ENCODE peak calls at places on chromosomes 3 and 15, in four cellular contexts. J is COLO829, V is NT2/D1, B is cerebellar cortex. N is an unnamed sample.

GRCh38 chr15:50487287-50487686 is 59.2 kb downstream of the USP50 start:
- DNase-seq in J (no peak), V (no peak), B (no peak), N (no peak)

GRCh38 chr3:183764854-183765731 is 60.3 kb downstream of the MAP6D1 start:
- DNase-seq in J (no peak), V (no peak), B (no peak), N (peak)

GRCh38 chr3:179871782-179872181 is 165.0 kb downstream of the PEX5L start:
- DNase-seq in J (no peak), V (no peak), B (no peak), N (no peak)

GRCh38 chr3:78670087-78670486 is 1097.7 kb downstream of the ROBO1 start:
- DNase-seq in J (no peak), V (no peak), B (no peak), N (no peak)

GRCh38 chr3:50068134-50068533 is 20.6 kb upstream of the RBM5 start:
- DNase-seq in J (no peak), V (no peak), B (no peak), N (peak)

GRCh38 chr3:48927928-48928327 is 9.3 kb downstream of the ARIH2 start:
- DNase-seq in J (no peak), V (no peak), B (no peak), N (peak)

GRCh38 chr3:111712294-111713180 is 117.4 kb upstream of the ZBED2 start:
- DNase-seq in J (no peak), V (no peak), B (no peak), N (peak)

GRCh38 chr15:38688761-38689160 is 124.1 kb upstream of the RASGRP1 start:
- DNase-seq in J (no peak), V (no peak), B (no peak), N (no peak)

GRCh38 chr3:80771085-80771484 is 990.4 kb downstream of the GBE1 start:
- DNase-seq in J (peak), V (no peak), B (no peak), N (peak)

GRCh38 chr3:5010706-5011554 is 31.7 kb downstream of the BHLHE40 start:
- DNase-seq in J (no peak), V (no peak), B (no peak), N (no peak)

GRCh38 chr3:78690806-78691205 is 1077.0 kb downstream of the ROBO1 start:
- DNase-seq in J (no peak), V (no peak), B (no peak), N (no peak)

GRCh38 chr15:50190166-50190570 is 8.2 kb downstream of the SLC27A2 start:
- DNase-seq in J (no peak), V (no peak), B (no peak), N (no peak)

GRCh38 chr3:52782412-52783210 is 5.2 kb downstream of the ITIH1 start:
- DNase-seq in J (no peak), V (no peak), B (no peak), N (no peak)

GRCh38 chr3:172209333-172210321 is 170.2 kb downstream of the FNDC3B start:
- DNase-seq in J (no peak), V (no peak), B (no peak), N (no peak)

GRCh38 chr15:61459785-61460707 is 230.9 kb upstream of the RORA start:
- DNase-seq in J (peak), V (no peak), B (no peak), N (peak)

GRCh38 chr3:47456984-47457383 is 18.8 kb downstream of the SCAP start:
- DNase-seq in J (no peak), V (no peak), B (no peak), N (no peak)

GRCh38 chr3:67947808-67948508 is 293.5 kb upstream of the SUCLG2 start:
- DNase-seq in J (no peak), V (peak), B (no peak), N (no peak)

GRCh38 chr3:47542614-47543173 is 29.2 kb upstream of the ELP6 start:
- DNase-seq in J (no peak), V (no peak), B (peak), N (peak)

GRCh38 chr15:74303741-74304309 is 63.6 kb downstream of the CYP11A1 start:
- DNase-seq in J (no peak), V (no peak), B (no peak), N (no peak)

GRCh38 chr3:162217603-162218002 is 721.0 kb downstream of the OTOL1 start:
- DNase-seq in J (no peak), V (no peak), B (no peak), N (no peak)

GRCh38 chr15:67834593-67835348 is 5.1 kb downstream of the RNU6-1 start:
- DNase-seq in J (no peak), V (no peak), B (no peak), N (no peak)

GRCh38 chr15:32994810-32995424 is 199.6 kb downstream of the FMN1 start:
- DNase-seq in J (no peak), V (no peak), B (peak), N (peak)

GRCh38 chr3:101935081-101935480 is 85.8 kb downstream of the NFKBIZ start:
- DNase-seq in J (no peak), V (no peak), B (no peak), N (no peak)

GRCh38 chr15:33742807-33743206 is 225.5 kb upstream of the CHRM5 start:
- DNase-seq in J (no peak), V (no peak), B (peak), N (no peak)

GRCh38 chr3:53328750-53329149 is 18.6 kb downstream of the DCP1A start:
- DNase-seq in J (no peak), V (no peak), B (no peak), N (peak)

GRCh38 chr3:137692803-137693431 is 71.2 kb upstream of the SOX14 start:
- DNase-seq in J (peak), V (peak), B (peak), N (no peak)

GRCh38 chr15:42145546-42146455 is 10.6 kb downstream of the PLA2G4F start:
- DNase-seq in J (no peak), V (no peak), B (no peak), N (no peak)

GRCh38 chr15:91496754-91497691 is 356.5 kb upstream of the SLCO3A1 start:
- DNase-seq in J (no peak), V (no peak), B (no peak), N (no peak)

GRCh38 chr15:91852741-91853500 is 587 bp upstream of the SLCO3A1 start:
- DNase-seq in J (no peak), V (peak), B (peak), N (no peak)

GRCh38 chr15:44482088-44482487 is 54.7 kb downstream of the CTDSPL2 start:
- DNase-seq in J (no peak), V (no peak), B (no peak), N (peak)

GRCh38 chr15:42404461-42405235 is 45.3 kb downstream of the CAPN3 start:
- DNase-seq in J (peak), V (no peak), B (no peak), N (no peak)

N was measured in amniotic epithelial cell.